ENCODE peak calls at places on chromosome 6, in five cellular contexts. E is substantia nigra, P is AG09319, L is fibroblast of the aortic adventitia, G is tibial artery. A is an unnamed sample.

GRCh38 chr6:13614126-13614925 is 809 bp upstream of the NOL7 start:
- DNase-seq in E (peak), P (no peak), L (peak), G (no peak), A (no peak)

GRCh38 chr6:41942045-41942851 is 640 bp upstream of the CCND3 start:
- DNase-seq in E (peak), P (no peak), L (peak), G (no peak), A (no peak)

GRCh38 chr6:106972500-106972899 is 2.0 kb downstream of the CD24 start:
- DNase-seq in E (no peak), P (no peak), L (no peak), G (no peak), A (no peak)

GRCh38 chr6:10382322-10382721 is 32.6 kb downstream of the TFAP2A start:
- DNase-seq in E (no peak), P (no peak), L (no peak), G (no peak), A (no peak)

GRCh38 chr6:98957440-98957839 is 9.7 kb upstream of the FBXL4 start:
- DNase-seq in E (no peak), P (peak), L (peak), G (no peak), A (no peak)

GRCh38 chr6:169445661-169446581 is 192.3 kb upstream of the THBS2 start:
- DNase-seq in E (no peak), P (no peak), L (no peak), G (no peak), A (no peak)

GRCh38 chr6:21953831-21954801 is 342.7 kb downstream of the PRL start:
- DNase-seq in E (no peak), P (no peak), L (peak), G (no peak), A (no peak)

GRCh38 chr6:112155900-112156299 is 68.5 kb downstream of the FAM229B start:
- DNase-seq in E (no peak), P (no peak), L (peak), G (no peak), A (no peak)

GRCh38 chr6:131443514-131443913 is 129.5 kb upstream of the ARG1 start:
- DNase-seq in E (no peak), P (no peak), L (no peak), G (no peak), A (no peak)

GRCh38 chr6:25556516-25556915 is 95.5 kb upstream of the SCGN start:
- DNase-seq in E (peak), P (peak), L (peak), G (peak), A (peak)

GRCh38 chr6:77072694-77073409 is 390.4 kb downstream of the HTR1B start:
- DNase-seq in E (no peak), P (no peak), L (peak), G (no peak), A (no peak)

GRCh38 chr6:327538-328183 is 35.4 kb downstream of the DUSP22 start:
- DNase-seq in E (no peak), P (no peak), L (peak), G (no peak), A (no peak)

GRCh38 chr6:170151235-170152110 is 139.4 kb downstream of the DLL1 start:
- DNase-seq in E (no peak), P (no peak), L (no peak), G (no peak), A (peak)

GRCh38 chr6:136901212-136901784 is 20.8 kb upstream of the SLC35D3 start:
- DNase-seq in E (no peak), P (no peak), L (peak), G (no peak), A (no peak)

GRCh38 chr6:42217165-42217522 is 517 bp downstream of the MRPS10 start:
- DNase-seq in E (no peak), P (no peak), L (no peak), G (no peak), A (no peak)

GRCh38 chr6:83265384-83265783 is 72.2 kb downstream of the RWDD2A start:
- DNase-seq in E (no peak), P (no peak), L (peak), G (no peak), A (no peak)

GRCh38 chr6:142819603-142820335 is 125.2 kb downstream of the HIVEP2 start:
- DNase-seq in E (no peak), P (no peak), L (peak), G (no peak), A (no peak)

GRCh38 chr6:151196571-151196970 is 43.2 kb upstream of the AKAP12 start:
- DNase-seq in E (no peak), P (peak), L (peak), G (peak), A (no peak)

GRCh38 chr6:147035891-147036290 is 168.3 kb upstream of the STXBP5 start:
- DNase-seq in E (no peak), P (no peak), L (no peak), G (no peak), A (no peak)

GRCh38 chr6:39357998-39358686 is 35.6 kb upstream of the KCNK16 start:
- DNase-seq in E (no peak), P (peak), L (peak), G (no peak), A (no peak)

GRCh38 chr6:73884540-73884939 is 188.5 kb downstream of the CD109 start:
- DNase-seq in E (no peak), P (no peak), L (no peak), G (no peak), A (no peak)

GRCh38 chr6:7107578-7108195 is at the start of gene RREB1:
- DNase-seq in E (no peak), P (no peak), L (peak), G (peak), A (no peak)

GRCh38 chr6:156787569-156788492 is 10.7 kb downstream of the ARID1B start:
- DNase-seq in E (peak), P (peak), L (no peak), G (no peak), A (no peak)

A was measured in head of caudate nucleus.